ENCODE peak calls at places on chromosomes 2 and 18, in six cellular contexts. H is HepG2, M is H1, Q is K562, N is HCT116, A is SK-N-SH. V is an unnamed sample.

GRCh38 chr2:154639997-154640396 is 58.5 kb upstream of the KCNJ3 start:
- DNase-seq in H (no peak), M (no peak), Q (no peak), N (no peak), A (no peak), V (no peak)

GRCh38 chr2:125398738-125399473 is 1257.1 kb upstream of the GYPC start:
- DNase-seq in H (no peak), M (no peak), Q (no peak), N (no peak), A (no peak), V (no peak)

GRCh38 chr2:173834124-173834523 is 131.0 kb downstream of the SP3 start:
- DNase-seq in H (no peak), M (no peak), Q (no peak), N (no peak), A (no peak), V (no peak)

GRCh38 chr2:215870088-215870490 is 143.3 kb downstream of the MREG start:
- DNase-seq in H (no peak), M (no peak), Q (no peak), N (peak), A (no peak), V (no peak)

GRCh38 chr2:72143441-72144356 is 4.0 kb downstream of the CYP26B1 start:
- DNase-seq in H (no peak), M (no peak), Q (no peak), N (no peak), A (peak), V (no peak)

GRCh38 chr2:74223941-74224770 is 25.7 kb downstream of the MTHFD2 start:
- DNase-seq in H (no peak), M (no peak), Q (no peak), N (no peak), A (no peak), V (no peak)

GRCh38 chr2:11753886-11754704 is 7.7 kb downstream of the LPIN1 start:
- DNase-seq in H (no peak), M (no peak), Q (peak), N (no peak), A (peak), V (no peak)

GRCh38 chr2:72147303-72147970 is at the start of gene CYP26B1:
- DNase-seq in H (no peak), M (no peak), Q (no peak), N (no peak), A (peak), V (peak)

GRCh38 chr2:202831241-202831997 is 40.1 kb downstream of the ICA1L start:
- DNase-seq in H (peak), M (no peak), Q (peak), N (peak), A (peak), V (peak)

GRCh38 chr2:39513641-39514094 is 76.6 kb upstream of the MAP4K3 start:
- DNase-seq in H (peak), M (no peak), Q (peak), N (peak), A (peak), V (peak)

GRCh38 chr2:100109986-100110980 is 32.1 kb downstream of the AFF3 start:
- DNase-seq in H (no peak), M (no peak), Q (no peak), N (no peak), A (no peak), V (no peak)

GRCh38 chr2:156935611-156936010 is 321.9 kb upstream of the GALNT5 start:
- DNase-seq in H (no peak), M (no peak), Q (no peak), N (no peak), A (no peak), V (peak)

GRCh38 chr2:241617431-241618154 is 19.4 kb downstream of the THAP4 start:
- DNase-seq in H (no peak), M (no peak), Q (no peak), N (no peak), A (peak), V (peak)

GRCh38 chr2:174499365-174499764 is 12.5 kb upstream of the GPR155 start:
- DNase-seq in H (no peak), M (no peak), Q (no peak), N (no peak), A (no peak), V (no peak)

GRCh38 chr18:63974991-63975390 is 5.1 kb downstream of the SERPINB8 start:
- DNase-seq in H (peak), M (no peak), Q (no peak), N (peak), A (no peak), V (no peak)

GRCh38 chr2:39033980-39034379 is 86.9 kb downstream of the SOS1 start:
- DNase-seq in H (no peak), M (no peak), Q (no peak), N (no peak), A (no peak), V (no peak)

GRCh38 chr2:64700133-64700809 is 46.6 kb upstream of the SERTAD2 start:
- DNase-seq in H (no peak), M (no peak), Q (no peak), N (no peak), A (no peak), V (no peak)

GRCh38 chr2:152523091-152523490 is 188.1 kb downstream of the FMNL2 start:
- DNase-seq in H (no peak), M (no peak), Q (no peak), N (no peak), A (no peak), V (no peak)

GRCh38 chr2:152520759-152521158 is 185.8 kb downstream of the FMNL2 start:
- DNase-seq in H (no peak), M (no peak), Q (no peak), N (no peak), A (no peak), V (no peak)

GRCh38 chr2:152519581-152519952 is 184.6 kb downstream of the FMNL2 start:
- DNase-seq in H (no peak), M (no peak), Q (no peak), N (no peak), A (no peak), V (no peak)

DNA sequence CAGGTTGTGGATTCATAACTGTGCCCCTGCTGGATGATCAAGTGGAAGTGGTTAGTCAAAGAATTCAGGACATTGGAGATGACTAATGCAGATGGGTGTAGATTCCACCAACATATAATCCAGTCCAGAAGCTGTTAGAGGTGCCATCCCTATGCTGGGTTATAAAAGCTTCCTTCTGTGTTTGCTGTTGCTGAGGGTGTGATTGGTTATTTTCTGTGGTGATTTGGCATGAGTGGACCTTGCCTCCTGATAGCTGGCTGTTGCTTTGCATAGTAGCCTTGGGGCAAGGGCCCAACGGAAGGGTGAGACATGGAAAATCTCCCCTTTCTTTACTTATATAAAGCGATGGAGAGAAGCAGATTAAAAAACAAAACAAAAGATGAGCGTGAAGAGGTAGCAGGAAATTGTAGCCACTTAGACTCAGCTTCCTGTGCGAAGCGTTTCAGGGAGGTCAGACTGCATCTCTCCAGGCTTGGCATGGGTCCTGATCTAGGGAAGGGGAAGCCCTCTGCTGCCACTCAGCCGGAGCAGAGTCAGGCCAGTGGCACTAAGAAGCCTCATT is 190.4 kb downstream of the FMNL2 start:
- DNase-seq in H (peak), M (no peak), Q (no peak), N (no peak), A (no peak), V (no peak)
- TF ChIP-seq JUND in H (no peak), M (no peak), Q (no peak), N (no peak), A (peak), V (no peak)

GRCh38 chr18:10514621-10515020 is 11.2 kb upstream of the NAPG start:
- DNase-seq in H (no peak), M (no peak), Q (no peak), N (no peak), A (no peak), V (no peak)
- TF ChIP-seq JUND in H (no peak), M (no peak), Q (no peak), N (no peak), A (no peak), V (no peak)

GRCh38 chr2:190342601-190343000 is 788 bp upstream of the INPP1 start:
- DNase-seq in H (no peak), M (no peak), Q (no peak), N (no peak), A (no peak), V (no peak)

GRCh38 chr2:190340369-190340768 is 3.0 kb upstream of the INPP1 start:
- DNase-seq in H (peak), M (no peak), Q (peak), N (peak), A (no peak), V (no peak)

GRCh38 chr2:190343500-190344274 is at the start of gene INPP1:
- DNase-seq in H (no peak), M (no peak), Q (no peak), N (no peak), A (peak), V (no peak)

GRCh38 chr2:190343170-190343499 is 254 bp upstream of the INPP1 start:
- DNase-seq in H (no peak), M (no peak), Q (no peak), N (no peak), A (no peak), V (no peak)

DNA sequence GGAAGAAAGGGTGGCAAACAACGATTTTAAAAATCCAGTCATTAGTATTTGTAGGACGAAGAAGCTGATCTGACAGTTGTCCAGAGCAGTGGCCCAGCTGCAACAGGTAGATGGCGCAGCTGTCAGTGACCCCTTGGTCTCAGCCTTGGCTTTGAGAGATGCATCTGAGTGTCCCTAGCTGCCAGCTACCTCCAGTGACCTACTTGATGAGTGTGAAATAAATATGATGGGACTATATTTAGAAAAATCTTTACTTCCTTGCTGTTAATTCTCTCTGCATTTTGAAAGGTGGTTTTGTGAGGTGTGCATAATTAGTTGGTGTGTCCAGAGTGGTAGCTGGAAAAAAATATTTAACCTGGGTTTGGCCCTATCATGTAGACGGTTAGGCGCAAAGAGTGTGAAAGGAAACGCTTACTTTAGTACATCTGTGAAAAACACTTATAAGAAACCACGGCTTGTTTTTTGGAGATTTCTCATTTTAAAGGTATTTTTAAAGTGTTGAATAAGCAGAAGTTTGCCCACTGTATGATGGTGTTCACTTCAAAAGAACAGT is 962 bp downstream of the INPP1 start:
- DNase-seq in H (peak), M (no peak), Q (no peak), N (no peak), A (no peak), V (no peak)
- TF ChIP-seq JUND in H (no peak), M (no peak), Q (no peak), N (no peak), A (no peak), V (no peak)

GRCh38 chr2:187477041-187477440 is 29.0 kb upstream of the CALCRL start:
- DNase-seq in H (no peak), M (no peak), Q (no peak), N (no peak), A (no peak), V (no peak)

GRCh38 chr2:187481543-187481942 is 33.5 kb upstream of the CALCRL start:
- DNase-seq in H (no peak), M (no peak), Q (no peak), N (no peak), A (no peak), V (no peak)

GRCh38 chr2:187478719-187479118 is 30.7 kb upstream of the CALCRL start:
- DNase-seq in H (no peak), M (no peak), Q (no peak), N (no peak), A (no peak), V (no peak)

GRCh38 chr2:187470698-187471097 is 22.6 kb upstream of the CALCRL start:
- DNase-seq in H (no peak), M (no peak), Q (no peak), N (no peak), A (no peak), V (no peak)

GRCh38 chr2:187475499-187476248 is 27.6 kb upstream of the CALCRL start:
- DNase-seq in H (no peak), M (no peak), Q (no peak), N (no peak), A (no peak), V (no peak)
- TF ChIP-seq JUND in H (no peak), M (no peak), Q (no peak), N (no peak), A (no peak), V (no peak)

GRCh38 chr2:168641636-168642035 is 160.8 kb upstream of the NOSTRIN start:
- DNase-seq in H (no peak), M (no peak), Q (no peak), N (no peak), A (no peak), V (no peak)

GRCh38 chr2:168640039-168640438 is 162.4 kb upstream of the NOSTRIN start:
- DNase-seq in H (no peak), M (no peak), Q (no peak), N (no peak), A (no peak), V (no peak)

GRCh38 chr2:168639501-168639900 is 162.9 kb upstream of the NOSTRIN start:
- DNase-seq in H (no peak), M (no peak), Q (no peak), N (no peak), A (no peak), V (no peak)

GRCh38 chr2:168642873-168643272 is 159.6 kb upstream of the NOSTRIN start:
- DNase-seq in H (no peak), M (no peak), Q (no peak), N (no peak), A (no peak), V (no peak)

GRCh38 chr2:168639024-168639423 is 163.4 kb upstream of the NOSTRIN start:
- DNase-seq in H (no peak), M (no peak), Q (no peak), N (no peak), A (no peak), V (no peak)
- TF ChIP-seq JUND in H (no peak), M (no peak), Q (no peak), N (no peak), A (no peak), V (peak)

GRCh38 chr2:127585270-127585807 is 49.9 kb downstream of the MYO7B start:
- DNase-seq in H (no peak), M (no peak), Q (no peak), N (no peak), A (no peak), V (no peak)

GRCh38 chr2:127586136-127586535 is 50.7 kb downstream of the MYO7B start:
- DNase-seq in H (no peak), M (no peak), Q (no peak), N (no peak), A (no peak), V (no peak)

GRCh38 chr2:127588241-127588640 is 52.8 kb downstream of the MYO7B start:
- DNase-seq in H (no peak), M (no peak), Q (no peak), N (no peak), A (no peak), V (no peak)

GRCh38 chr2:127584516-127585033 is 49.1 kb downstream of the MYO7B start:
- DNase-seq in H (no peak), M (no peak), Q (no peak), N (no peak), A (no peak), V (no peak)

GRCh38 chr2:127586746-127587295 is 51.3 kb downstream of the MYO7B start:
- DNase-seq in H (no peak), M (no peak), Q (no peak), N (no peak), A (no peak), V (no peak)
- TF ChIP-seq JUND in H (no peak), M (no peak), Q (no peak), N (no peak), A (no peak), V (no peak)

GRCh38 chr2:204131621-204132020 is 195.1 kb downstream of the ICOS start:
- DNase-seq in H (no peak), M (no peak), Q (no peak), N (no peak), A (no peak), V (no peak)
- TF ChIP-seq JUND in H (no peak), M (no peak), Q (no peak), N (no peak), A (no peak), V (no peak)

DNA sequence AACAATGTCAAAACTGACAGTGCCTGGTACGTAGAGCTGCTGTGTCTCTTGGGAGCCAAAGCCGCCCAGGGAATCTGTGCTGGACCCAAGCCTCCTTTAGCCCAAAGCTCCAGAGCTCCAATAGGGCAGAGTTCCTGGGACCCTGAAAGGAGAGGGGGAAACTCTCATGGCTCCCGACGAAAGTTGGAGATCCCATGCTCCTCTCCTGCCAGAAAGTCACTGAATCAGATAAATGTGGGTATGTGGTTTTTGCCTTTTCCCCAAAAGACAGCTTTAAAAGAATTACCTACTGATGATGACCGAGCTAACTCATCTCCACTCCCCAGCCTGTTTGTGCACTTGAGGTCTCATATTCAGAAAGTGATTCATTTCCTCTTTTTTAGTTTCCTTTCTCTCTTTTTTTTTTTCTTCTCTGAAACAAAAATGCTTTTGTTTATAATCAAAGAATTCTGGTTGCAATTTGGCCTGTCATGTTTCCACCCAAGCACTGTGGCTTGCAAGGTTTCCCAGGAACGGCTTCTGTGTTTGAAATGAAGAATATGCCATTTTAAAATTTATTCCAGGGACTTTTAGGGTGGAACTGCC is 14.1 kb upstream of the PMAIP1 start:
- DNase-seq in H (no peak), M (no peak), Q (no peak), N (no peak), A (no peak), V (no peak)
- TF ChIP-seq JUND in H (no peak), M (no peak), Q (no peak), N (peak), A (peak), V (no peak)

GRCh38 chr2:120605231-120605935 is 130.3 kb upstream of the GLI2 start:
- DNase-seq in H (no peak), M (no peak), Q (no peak), N (no peak), A (no peak), V (no peak)
- TF ChIP-seq JUND in H (no peak), M (no peak), Q (no peak), N (no peak), A (no peak), V (no peak)

GRCh38 chr2:218394298-218395089 is 5.2 kb upstream of the CTDSP1 start:
- DNase-seq in H (no peak), M (no peak), Q (peak), N (no peak), A (peak), V (no peak)

GRCh38 chr2:218395090-218395444 is 4.6 kb upstream of the CTDSP1 start:
- DNase-seq in H (no peak), M (no peak), Q (no peak), N (no peak), A (no peak), V (no peak)

GRCh38 chr2:218392891-218393462 is 6.7 kb upstream of the CTDSP1 start:
- DNase-seq in H (no peak), M (no peak), Q (no peak), N (no peak), A (peak), V (no peak)

GRCh38 chr2:218392459-218392858 is 7.2 kb upstream of the CTDSP1 start:
- DNase-seq in H (no peak), M (no peak), Q (no peak), N (no peak), A (no peak), V (no peak)

DNA sequence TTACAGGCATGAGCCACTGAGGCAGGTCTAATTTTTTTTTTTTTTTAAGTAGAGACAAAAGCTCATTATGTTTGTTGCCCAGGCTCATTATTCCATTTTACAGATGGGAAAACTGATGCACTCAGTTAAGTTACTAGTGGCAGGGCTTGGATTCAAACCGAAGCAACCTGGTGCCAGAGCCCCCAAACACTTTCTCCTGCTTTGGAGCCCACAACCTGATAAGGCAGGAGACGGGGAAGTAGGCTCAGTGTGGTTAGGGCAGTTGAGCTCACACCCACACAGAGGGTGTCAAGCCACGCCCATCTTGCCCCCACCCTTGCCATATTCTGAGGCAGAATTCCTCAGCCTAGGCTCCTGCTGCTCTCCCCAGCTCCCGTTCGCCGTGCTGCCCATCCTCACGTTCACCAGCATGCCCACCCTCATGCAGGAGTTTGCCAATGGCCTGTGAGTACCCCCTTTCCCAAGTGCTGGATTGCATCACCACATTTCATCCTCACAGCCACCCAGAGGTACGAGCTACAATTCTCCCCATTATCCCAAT is 5.8 kb upstream of the CTDSP1 start:
- DNase-seq in H (no peak), M (no peak), Q (peak), N (no peak), A (peak), V (no peak)
- TF ChIP-seq JUND in H (no peak), M (no peak), Q (peak), N (no peak), A (no peak), V (no peak)